ENCODE peak calls at places on chromosomes 5 and 9, in six cellular contexts. Z is cardiac fibroblast, S is GM18507, N is IMR-90, A is EL, B is Panc1. C is an unnamed sample.

GRCh38 chr9:5621327-5621726 is 7.6 kb upstream of the RIC1 start:
- DNase-seq in N (peak; percentile 87), Z (peak; percentile 90), B (no peak), A (peak; percentile 88), S (no peak), C (peak; percentile 66)

GRCh38 chr5:90142531-90142930 is 267.0 kb downstream of the CETN3 start:
- DNase-seq in S (no peak), Z (no peak), A (no peak), N (no peak), B (no peak), C (no peak)

GRCh38 chr5:179309751-179310320 is 35.4 kb downstream of the ADAMTS2 start:
- DNase-seq in N (no peak), S (no peak), B (no peak), A (no peak), Z (no peak), C (no peak)

GRCh38 chr9:16687678-16688369 is 182.6 kb downstream of the BNC2 start:
- DNase-seq in A (no peak), N (peak; percentile 51), S (no peak), Z (peak; percentile 51), B (no peak), C (no peak)

GRCh38 chr5:59236996-59237395 is 654.1 kb downstream of the RAB3C start:
- DNase-seq in Z (no peak), B (no peak), N (no peak), A (peak; percentile 17), S (no peak), C (peak; percentile 22)

GRCh38 chr5:94847726-94848125 is 229.3 kb downstream of the SLF1 start:
- DNase-seq in Z (no peak), N (no peak), S (no peak), A (no peak), B (no peak), C (no peak)

GRCh38 chr9:978117-978830 is 1.8 kb downstream of the DMRT3 start:
- DNase-seq in Z (no peak), N (no peak), S (no peak), B (no peak), A (no peak), C (no peak)

GRCh38 chr9:111529787-111530186 is 4.8 kb downstream of the ZNF483 start:
- DNase-seq in N (no peak), S (no peak), A (no peak), Z (no peak), B (no peak), C (no peak)

GRCh38 chr5:180291234-180291940 is 496 bp downstream of the MAPK9 start:
- DNase-seq in S (peak; percentile 11), A (peak; percentile 25), B (no peak), Z (no peak), N (no peak), C (no peak)

GRCh38 chr9:123450096-123450495 is 94.1 kb downstream of the CRB2 start:
- DNase-seq in S (no peak), A (no peak), N (no peak), Z (no peak), B (no peak), C (no peak)

GRCh38 chr9:89254773-89255125 is 56.2 kb upstream of the CKS2 start:
- DNase-seq in B (no peak), N (no peak), Z (no peak), A (no peak), S (no peak), C (no peak)

GRCh38 chr5:173907284-173907683 is 19.1 kb downstream of the CPEB4 start:
- DNase-seq in B (no peak), S (no peak), Z (no peak), A (no peak), N (no peak), C (no peak)

GRCh38 chr9:136786451-136786850 is 4.7 kb upstream of the TMEM141 start:
- DNase-seq in B (no peak), S (no peak), N (no peak), Z (no peak), A (no peak), C (no peak)

GRCh38 chr5:74538206-74538661 is 102.3 kb downstream of the ENC1 start:
- DNase-seq in B (no peak), A (peak; percentile 65), Z (peak; percentile 90), S (no peak), N (peak; percentile 89), C (peak; percentile 88)

GRCh38 chr9:130039504-130040147 is 3.4 kb downstream of the FNBP1 start:
- DNase-seq in B (no peak), Z (no peak), A (peak; percentile 18), N (no peak), S (no peak), C (peak; percentile 34)

GRCh38 chr9:79233542-79233941 is 338.2 kb upstream of the TLE4 start:
- DNase-seq in S (no peak), B (peak; percentile 13), A (peak; percentile 45), Z (peak; percentile 74), N (peak; percentile 27), C (peak; percentile 59)

GRCh38 chr9:94740191-94740874 is 13.8 kb downstream of the AOPEP start:
- DNase-seq in A (no peak), N (no peak), Z (no peak), B (no peak), S (no peak), C (no peak)

GRCh38 chr5:128539038-128539429 is 989 bp upstream of the FBN2 start:
- DNase-seq in A (peak; percentile 49), Z (peak; percentile 13), S (no peak), N (no peak), B (no peak), C (peak; percentile 34)

GRCh38 chr9:135577256-135577655 is 15.7 kb downstream of the PAEP start:
- DNase-seq in B (no peak), A (no peak), N (no peak), S (no peak), Z (no peak), C (no peak)

C was measured in HCEC 1CT.